ENCODE peak calls at places on chromosome 13, in eight cellular contexts. F is stimulated activated CD8-positive, alpha-beta memory T cell treated with anti-CD3 and anti-CD28 coated beads, Interleukin-7, amount 100 ng/mL, for 48 hours; A is GM13976; M is Caco-2; Q is EL; H is body of pancreas; D is amniotic stem cell; B is fibroblast of mammary gland. V is an unnamed sample.
A peak's percentile ranks its signal among the peaks of the same experiment; 100 is the strongest.

GRCh38 chr13:100214886-100215285 is 126.0 kb downstream of the PCCA start:
- DNase-seq in F (no peak), A (no peak), M (no peak), Q (peak; percentile 90), H (no peak), D (peak; percentile 34), B (peak; percentile 60), V (no peak)

GRCh38 chr13:28455580-28456194 is 39.2 kb downstream of the FLT1 start:
- DNase-seq in F (no peak), A (no peak), M (no peak), Q (no peak), H (no peak), D (no peak), B (no peak), V (no peak)

GRCh38 chr13:37602743-37603381 is 4.3 kb upstream of the POSTN start:
- DNase-seq in F (no peak), A (no peak), M (no peak), Q (peak; percentile 31), H (no peak), D (no peak), B (peak; percentile 60), V (no peak)

GRCh38 chr13:26707122-26708006 is 53.2 kb downstream of the GPR12 start:
- DNase-seq in F (peak; percentile 13), A (peak; percentile 62), M (peak; percentile 61), Q (peak; percentile 49), H (peak; percentile 20), D (peak; percentile 9), B (peak; percentile 57), V (no peak)

GRCh38 chr13:100694722-100695644 is 20.4 kb upstream of the TMTC4 start:
- DNase-seq in F (no peak), A (no peak), M (peak; percentile 41), Q (peak; percentile 68), H (peak; percentile 60), D (no peak), B (peak; percentile 65), V (no peak)

GRCh38 chr13:66264976-66265375 is 965.2 kb downstream of the PCDH9 start:
- DNase-seq in F (no peak), A (no peak), M (no peak), Q (no peak), H (no peak), D (no peak), B (no peak), V (no peak)

GRCh38 chr13:71659427-71659826 is 207.6 kb downstream of the DACH1 start:
- DNase-seq in F (no peak), A (no peak), M (no peak), Q (no peak), H (no peak), D (no peak), B (no peak), V (no peak)

GRCh38 chr13:63651394-63651793 is 2235.7 kb upstream of the PCDH20 start:
- DNase-seq in F (no peak), A (no peak), M (no peak), Q (no peak), H (no peak), D (no peak), B (no peak), V (no peak)

GRCh38 chr13:86464193-86464592 is 665.0 kb upstream of the SLITRK6 start:
- DNase-seq in F (no peak), A (no peak), M (no peak), Q (no peak), H (no peak), D (no peak), B (no peak), V (no peak)

GRCh38 chr13:48108106-48108505 is 13.2 kb upstream of the MED4 start:
- DNase-seq in F (no peak), A (no peak), M (no peak), Q (no peak), H (no peak), D (no peak), B (no peak), V (no peak)